ENCODE peak calls at places on chromosomes 4 and X, in six cellular contexts. G, R, B, S, Z and Y are unnamed samples.

GRCh38 chr4:13645075-13645474 is 17.6 kb upstream of the BOD1L1 start:
- DNase-seq in R (no peak), Z (no peak), S (no peak), B (no peak), G (no peak), Y (no peak)

GRCh38 chr4:114782842-114783595 is 184.4 kb downstream of the UGT8 start:
- DNase-seq in R (no peak), Z (no peak), B (no peak), G (no peak), S (no peak), Y (no peak)

GRCh38 chr4:54482529-54482961 is 175.2 kb upstream of the KIT start:
- DNase-seq in Z (no peak), R (no peak), B (no peak), S (no peak), G (no peak), Y (no peak)

GRCh38 chr4:144787365-144788263 is 141.7 kb downstream of the HHIP start:
- DNase-seq in S (peak; percentile 65), Z (no peak), G (no peak), B (no peak), R (no peak), Y (no peak)

GRCh38 chr4:102036619-102037376 is 246.3 kb downstream of the BANK1 start:
- DNase-seq in R (no peak), Z (no peak), S (peak; percentile 8), G (no peak), B (no peak), Y (no peak)

GRCh38 chr4:36206586-36206985 is 37.7 kb downstream of the ARAP2 start:
- DNase-seq in S (no peak), Z (no peak), B (no peak), G (no peak), R (no peak), Y (no peak)

GRCh38 chr4:108902769-108903168 is 139.9 kb upstream of the ETNPPL start:
- DNase-seq in R (no peak), B (no peak), Z (no peak), S (no peak), G (no peak), Y (no peak)

GRCh38 chrX:39576081-39576701 is 521.6 kb downstream of the BCOR start:
- DNase-seq in S (no peak), Z (no peak), G (no peak), B (no peak), R (peak; percentile 36), Y (peak; percentile 50)

GRCh38 chr4:158446106-158446505 is 75.6 kb upstream of the RXFP1 start:
- DNase-seq in S (peak; percentile 2), G (no peak), R (no peak), B (no peak), Z (no peak), Y (no peak)

GRCh38 chr4:122788935-122789334 is 37.7 kb upstream of the FGF2 start:
- DNase-seq in R (no peak), B (no peak), S (no peak), G (no peak), Z (no peak), Y (no peak)

GRCh38 chr4:27357283-27357682 is 496.6 kb downstream of the STIM2 start:
- DNase-seq in S (no peak), R (no peak), B (no peak), Z (no peak), G (no peak), Y (no peak)

GRCh38 chr4:175678451-175678850 is 133.6 kb downstream of the GPM6A start:
- DNase-seq in R (no peak), Z (no peak), S (no peak), G (no peak), B (no peak), Y (no peak)

GRCh38 chrX:18872621-18873020 is 111.3 kb downstream of the PHKA2 start:
- DNase-seq in B (no peak), Z (no peak), R (no peak), G (no peak), S (no peak), Y (no peak)

GRCh38 chr4:156290811-156291210 is 337.1 kb upstream of the CTSO start:
- DNase-seq in R (no peak), G (no peak), S (no peak), Z (no peak), B (no peak), Y (no peak)

GRCh38 chrX:154468217-154468616 is 10.1 kb downstream of the PLXNA3 start:
- DNase-seq in R (no peak), Z (no peak), S (no peak), G (no peak), B (no peak), Y (no peak)

GRCh38 chrX:30577362-30577961 is at the start of gene TASL:
- DNase-seq in Z (no peak), B (peak; percentile 27), S (no peak), R (no peak), G (peak; percentile 45), Y (no peak)

GRCh38 chr4:182741054-182741453 is 176.1 kb downstream of the DCTD start:
- DNase-seq in R (no peak), Z (no peak), G (no peak), S (no peak), B (no peak), Y (no peak)

GRCh38 chr4:3436798-3437581 is 4.8 kb upstream of the HGFAC start:
- DNase-seq in S (peak; percentile 20), R (no peak), B (no peak), G (no peak), Z (peak; percentile 89), Y (no peak)

GRCh38 chrX:1422135-1422465 is 30.2 kb upstream of the SLC25A6 start:
- DNase-seq in G (no peak), R (no peak), B (no peak), Z (no peak), S (no peak), Y (no peak)

GRCh38 chr4:101033986-101034385 is 313.3 kb downstream of the PPP3CA start:
- DNase-seq in Z (no peak), B (no peak), R (peak; percentile 46), G (no peak), S (no peak), Y (no peak)

GRCh38 chr4:143773998-143774898 is 73.8 kb upstream of the FREM3 start:
- DNase-seq in R (peak; percentile 76), S (peak; percentile 88), Z (peak; percentile 20), B (peak; percentile 17), G (peak; percentile 6), Y (peak; percentile 60)

GRCh38 chrX:92247076-92247475 is 467.9 kb downstream of the PCDH11X start:
- DNase-seq in S (peak; percentile 66), Z (no peak), B (no peak), G (no peak), R (no peak), Y (no peak)

GRCh38 chrX:74578137-74578536 is 36.3 kb downstream of the RLIM start:
- DNase-seq in B (no peak), R (no peak), S (no peak), Z (no peak), G (no peak), Y (no peak)

GRCh38 chr4:65167719-65168118 is 502.6 kb downstream of the EPHA5 start:
- DNase-seq in G (no peak), S (no peak), B (no peak), Z (no peak), R (no peak), Y (no peak)

GRCh38 chr4:159413252-159413941 is 310.5 kb downstream of the RAPGEF2 start:
- DNase-seq in S (no peak), B (no peak), G (no peak), R (no peak), Z (no peak), Y (no peak)

GRCh38 chrX:154799554-154800348 is 5.5 kb downstream of the MPP1 start:
- DNase-seq in S (no peak), R (no peak), G (no peak), B (no peak), Z (no peak), Y (peak; percentile 67)

GRCh38 chrX:134640914-134641313 is 17.4 kb downstream of the PLAC1 start:
- DNase-seq in R (no peak), S (no peak), G (no peak), B (no peak), Z (no peak), Y (no peak)

GRCh38 chrX:134649770-134650169 is 8.5 kb downstream of the PLAC1 start:
- DNase-seq in B (no peak), Z (no peak), S (peak; percentile 76), G (no peak), R (no peak), Y (no peak)

GRCh38 chrX:134646671-134647070 is 11.6 kb downstream of the PLAC1 start:
- DNase-seq in R (no peak), S (no peak), G (no peak), B (no peak), Z (no peak), Y (no peak)

GRCh38 chrX:134642394-134642793 is 15.9 kb downstream of the PLAC1 start:
- DNase-seq in R (no peak), B (no peak), S (no peak), G (no peak), Z (no peak), Y (no peak)

GRCh38 chrX:134646170-134646569 is 12.1 kb downstream of the PLAC1 start:
- DNase-seq in R (no peak), G (no peak), B (no peak), S (no peak), Z (no peak), Y (no peak)
- H3K27me3 ChIP-seq in R (no peaks in the 10 kb centered on the region), G (peaks cover 3% of the 10 kb centered on the region), B (no peaks in the 10 kb centered on the region), S (no peaks in the 10 kb centered on the region), Z (no peaks in the 10 kb centered on the region), Y (no peaks in the 10 kb centered on the region)

DNA sequence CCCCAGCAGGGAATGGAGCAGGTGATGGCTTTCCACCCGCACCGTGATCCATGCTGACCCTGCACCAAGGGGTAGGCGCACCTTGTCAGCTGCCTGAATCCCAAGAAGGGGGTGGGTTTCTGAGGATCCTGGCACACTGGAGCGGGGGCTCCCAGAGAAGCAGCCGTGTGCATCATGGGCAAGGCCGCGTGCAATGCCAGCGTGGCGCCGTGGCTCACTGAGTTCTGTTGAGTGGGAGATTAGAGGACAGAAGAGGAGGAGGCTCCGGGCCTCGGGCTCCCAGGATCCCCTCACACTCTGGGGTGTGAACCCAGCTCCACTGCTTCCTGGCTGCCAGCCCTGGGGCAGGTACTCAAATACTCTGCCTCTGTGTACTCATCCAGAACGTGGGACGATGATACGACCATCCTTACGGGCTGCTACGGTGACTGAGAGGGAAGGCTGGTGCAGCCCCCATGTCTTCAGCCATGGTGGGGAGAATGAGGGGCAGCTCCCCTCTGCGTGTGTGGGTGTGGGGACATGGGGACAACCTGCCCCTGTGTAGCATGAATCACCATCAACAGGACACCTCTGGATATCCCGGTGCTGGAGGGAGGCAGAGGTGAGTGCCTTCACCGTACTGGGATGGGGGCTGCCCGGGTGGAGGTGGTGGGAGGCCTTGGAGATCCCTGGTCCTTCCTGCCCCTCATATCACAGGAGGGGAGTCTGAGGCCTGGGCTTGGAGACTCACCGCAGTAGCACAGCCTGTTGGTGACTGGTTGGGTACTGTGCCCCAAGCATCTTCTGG is 52.6 kb downstream of the CPZ start:
- DNase-seq in G (no peak), B (no peak), R (peak; percentile 17), S (no peak), Z (peak; percentile 77), Y (no peak)
- H3K9me3 ChIP-seq in G (no peaks in the 10 kb centered on the region), B (no peaks in the 10 kb centered on the region), R (no peaks in the 10 kb centered on the region), S (no peaks in the 10 kb centered on the region), Z (no peaks in the 10 kb centered on the region), Y (no peaks in the 10 kb centered on the region)

GRCh38 chrX:134543201-134543797 is 83.3 kb downstream of the HPRT1 start:
- DNase-seq in Z (no peak), R (no peak), B (no peak), G (no peak), S (no peak), Y (no peak)
- H3K27me3 ChIP-seq in Z (peaks cover 47% of the 10 kb centered on the region), R (peaks cover 18% of the 10 kb centered on the region), B (peaks cover 15% of the 10 kb centered on the region), G (peaks cover 17% of the 10 kb centered on the region), S (no peaks in the 10 kb centered on the region), Y (no peaks in the 10 kb centered on the region)

GRCh38 chr4:4788573-4788972 is 70.9 kb upstream of the MSX1 start:
- DNase-seq in R (no peak), G (no peak), Z (no peak), S (no peak), B (no peak), Y (no peak)
- H3K9me3 ChIP-seq in R (no peaks in the 10 kb centered on the region), G (no peaks in the 10 kb centered on the region), Z (no peaks in the 10 kb centered on the region), S (peaks cover 13% of the 10 kb centered on the region), B (no peaks in the 10 kb centered on the region), Y (no peaks in the 10 kb centered on the region)